ENCODE peak calls at places on chromosomes 1 and 21, in six cellular contexts. One of them, this sample, is unnamed.

GRCh38 chr1:110205156-110205555 is 5.0 kb upstream of the KCNC4 start:
- ATAC-seq in HepG2: no peak
- ATAC-seq in GM12878: no peak
- ATAC-seq in A549: no peak
- ATAC-seq in K562: no peak
- ATAC-seq in upper lobe of left lung: no peak
- ATAC-seq in this sample: no peak

GRCh38 chr1:51973587-51974474 is 16.7 kb downstream of the RAB3B start:
- ATAC-seq in HepG2: no peak
- ATAC-seq in upper lobe of left lung: no peak
- ATAC-seq in A549: no peak
- ATAC-seq in GM12878: peak
- ATAC-seq in K562: no peak
- ATAC-seq in this sample: no peak

GRCh38 chr1:203276916-203277535 is 28.3 kb upstream of the BTG2 start:
- ATAC-seq in HepG2: no peak
- ATAC-seq in A549: no peak
- ATAC-seq in upper lobe of left lung: no peak
- ATAC-seq in K562: no peak
- ATAC-seq in GM12878: no peak
- ATAC-seq in this sample: no peak

GRCh38 chr21:14557413-14557812 is 11.3 kb upstream of the SAMSN1 start:
- ATAC-seq in upper lobe of left lung: no peak
- ATAC-seq in GM12878: peak
- ATAC-seq in K562: no peak
- ATAC-seq in HepG2: no peak
- ATAC-seq in A549: no peak
- ATAC-seq in this sample: no peak

GRCh38 chr1:61851849-61852692 is 109.8 kb downstream of the PATJ start:
- ATAC-seq in HepG2: peak
- ATAC-seq in A549: peak
- ATAC-seq in upper lobe of left lung: no peak
- ATAC-seq in GM12878: peak
- ATAC-seq in K562: peak
- ATAC-seq in this sample: peak

GRCh38 chr21:31630062-31630711 is 29.3 kb upstream of the SOD1 start:
- ATAC-seq in K562: no peak
- ATAC-seq in A549: peak
- ATAC-seq in upper lobe of left lung: no peak
- ATAC-seq in HepG2: no peak
- ATAC-seq in GM12878: no peak
- ATAC-seq in this sample: no peak

GRCh38 chr1:178442925-178443324 is 53.8 kb downstream of the CLEC20A start:
- ATAC-seq in A549: no peak
- ATAC-seq in K562: no peak
- ATAC-seq in upper lobe of left lung: no peak
- ATAC-seq in GM12878: no peak
- ATAC-seq in HepG2: no peak
- ATAC-seq in this sample: no peak

GRCh38 chr1:234732671-234733390 is 122.9 kb upstream of the IRF2BP2 start:
- ATAC-seq in K562: no peak
- ATAC-seq in upper lobe of left lung: no peak
- ATAC-seq in HepG2: peak
- ATAC-seq in GM12878: no peak
- ATAC-seq in A549: no peak
- ATAC-seq in this sample: no peak

GRCh38 chr21:42570362-42570761 is 56.7 kb downstream of the SLC37A1 start:
- ATAC-seq in upper lobe of left lung: no peak
- ATAC-seq in A549: no peak
- ATAC-seq in K562: no peak
- ATAC-seq in HepG2: no peak
- ATAC-seq in GM12878: no peak
- ATAC-seq in this sample: no peak

GRCh38 chr1:147545133-147545532 is 3.8 kb downstream of the BCL9 start:
- ATAC-seq in HepG2: no peak
- ATAC-seq in A549: no peak
- ATAC-seq in K562: no peak
- ATAC-seq in upper lobe of left lung: peak
- ATAC-seq in GM12878: peak
- ATAC-seq in this sample: no peak

GRCh38 chr1:182149411-182149965 is 88.0 kb upstream of the ZNF648 start:
- ATAC-seq in HepG2: no peak
- ATAC-seq in upper lobe of left lung: peak
- ATAC-seq in GM12878: peak
- ATAC-seq in K562: peak
- ATAC-seq in A549: peak
- ATAC-seq in this sample: peak

GRCh38 chr21:41726058-41726558 is 40.7 kb downstream of the RIPK4 start:
- ATAC-seq in A549: no peak
- ATAC-seq in upper lobe of left lung: no peak
- ATAC-seq in K562: peak
- ATAC-seq in GM12878: no peak
- ATAC-seq in HepG2: no peak
- ATAC-seq in this sample: no peak

GRCh38 chr1:79040424-79041089 is 34.0 kb upstream of the ADGRL4 start:
- ATAC-seq in A549: no peak
- ATAC-seq in GM12878: peak
- ATAC-seq in HepG2: no peak
- ATAC-seq in upper lobe of left lung: no peak
- ATAC-seq in K562: no peak
- ATAC-seq in this sample: no peak

GRCh38 chr1:179474713-179475112 is 101.0 kb downstream of the NPHS2 start:
- ATAC-seq in GM12878: no peak
- ATAC-seq in K562: no peak
- ATAC-seq in A549: no peak
- ATAC-seq in HepG2: no peak
- ATAC-seq in upper lobe of left lung: no peak
- ATAC-seq in this sample: no peak

GRCh38 chr1:246583448-246584185 is 17.4 kb downstream of the CNST start:
- ATAC-seq in upper lobe of left lung: peak
- ATAC-seq in A549: peak
- ATAC-seq in K562: no peak
- ATAC-seq in HepG2: peak
- ATAC-seq in GM12878: no peak
- ATAC-seq in this sample: peak

GRCh38 chr1:155322571-155322952 is 1.9 kb downstream of the RUSC1 start:
- ATAC-seq in upper lobe of left lung: no peak
- ATAC-seq in GM12878: no peak
- ATAC-seq in K562: no peak
- ATAC-seq in A549: no peak
- ATAC-seq in HepG2: no peak
- ATAC-seq in this sample: no peak

GRCh38 chr1:155321577-155322497 is 1.1 kb downstream of the RUSC1 start:
- ATAC-seq in K562: no peak
- ATAC-seq in HepG2: no peak
- ATAC-seq in A549: no peak
- ATAC-seq in GM12878: no peak
- ATAC-seq in upper lobe of left lung: no peak
- ATAC-seq in this sample: no peak

GRCh38 chr1:155324041-155324716 is 3.5 kb downstream of the RUSC1 start:
- ATAC-seq in K562: peak
- ATAC-seq in A549: peak
- ATAC-seq in upper lobe of left lung: peak
- ATAC-seq in GM12878: peak
- ATAC-seq in HepG2: peak
- ATAC-seq in this sample: peak

GRCh38 chr1:155323729-155324040 is 3.0 kb downstream of the RUSC1 start:
- ATAC-seq in GM12878: peak
- ATAC-seq in A549: peak
- ATAC-seq in upper lobe of left lung: peak
- ATAC-seq in HepG2: peak
- ATAC-seq in K562: peak
- ATAC-seq in this sample: peak

DNA sequence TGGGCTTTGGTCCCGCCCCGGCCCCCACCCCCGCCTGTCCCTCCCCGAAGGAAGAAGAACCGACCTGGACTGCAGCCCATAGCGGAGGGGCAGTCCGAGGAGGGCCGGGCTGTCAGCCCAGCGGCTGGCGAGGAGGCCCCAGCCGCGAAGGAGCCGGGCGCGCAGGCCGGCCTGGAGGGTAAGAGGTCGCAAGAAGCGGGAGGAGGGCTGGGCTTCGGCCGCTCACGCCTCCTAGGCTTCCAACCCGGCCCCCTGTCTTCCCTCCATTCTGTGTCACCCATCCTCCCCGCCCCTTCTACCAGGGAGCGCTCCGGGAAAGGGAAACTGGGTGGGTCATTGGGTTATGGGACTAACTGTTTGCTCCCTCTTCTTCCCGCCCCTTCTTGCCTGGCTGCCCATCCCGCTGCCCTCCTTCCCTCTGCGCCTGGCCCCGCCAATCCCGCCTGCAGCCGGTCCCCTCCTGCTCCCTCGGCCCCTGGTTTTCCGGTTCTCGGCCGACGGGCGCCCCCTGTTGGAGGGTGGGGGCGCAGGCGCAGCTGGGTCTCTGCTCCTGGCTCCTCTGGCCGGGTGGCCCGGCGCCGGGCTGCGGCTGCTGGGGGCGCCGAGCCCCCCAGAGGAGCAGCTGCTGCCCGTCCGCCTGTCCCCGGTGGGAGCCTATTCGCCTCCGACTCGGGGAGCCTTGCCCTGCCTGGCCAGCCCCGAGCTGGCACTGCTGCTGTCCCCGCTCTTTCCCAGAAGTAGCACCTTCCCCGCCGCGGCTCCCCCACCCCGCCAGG is 2.4 kb downstream of the RUSC1 start:
- ATAC-seq in GM12878: peak
- ATAC-seq in A549: peak
- ATAC-seq in HepG2: peak
- ATAC-seq in upper lobe of left lung: peak
- ATAC-seq in K562: peak
- ATAC-seq in this sample: peak
- TF ChIP-seq EP300 in GM12878: no peak
- TF ChIP-seq EP300 in A549: no peak
- TF ChIP-seq EP300 in HepG2: no peak
- TF ChIP-seq EP300 in upper lobe of left lung: no peak
- TF ChIP-seq EP300 in K562: no peak
- TF ChIP-seq EP300 in this sample: no peak

DNA sequence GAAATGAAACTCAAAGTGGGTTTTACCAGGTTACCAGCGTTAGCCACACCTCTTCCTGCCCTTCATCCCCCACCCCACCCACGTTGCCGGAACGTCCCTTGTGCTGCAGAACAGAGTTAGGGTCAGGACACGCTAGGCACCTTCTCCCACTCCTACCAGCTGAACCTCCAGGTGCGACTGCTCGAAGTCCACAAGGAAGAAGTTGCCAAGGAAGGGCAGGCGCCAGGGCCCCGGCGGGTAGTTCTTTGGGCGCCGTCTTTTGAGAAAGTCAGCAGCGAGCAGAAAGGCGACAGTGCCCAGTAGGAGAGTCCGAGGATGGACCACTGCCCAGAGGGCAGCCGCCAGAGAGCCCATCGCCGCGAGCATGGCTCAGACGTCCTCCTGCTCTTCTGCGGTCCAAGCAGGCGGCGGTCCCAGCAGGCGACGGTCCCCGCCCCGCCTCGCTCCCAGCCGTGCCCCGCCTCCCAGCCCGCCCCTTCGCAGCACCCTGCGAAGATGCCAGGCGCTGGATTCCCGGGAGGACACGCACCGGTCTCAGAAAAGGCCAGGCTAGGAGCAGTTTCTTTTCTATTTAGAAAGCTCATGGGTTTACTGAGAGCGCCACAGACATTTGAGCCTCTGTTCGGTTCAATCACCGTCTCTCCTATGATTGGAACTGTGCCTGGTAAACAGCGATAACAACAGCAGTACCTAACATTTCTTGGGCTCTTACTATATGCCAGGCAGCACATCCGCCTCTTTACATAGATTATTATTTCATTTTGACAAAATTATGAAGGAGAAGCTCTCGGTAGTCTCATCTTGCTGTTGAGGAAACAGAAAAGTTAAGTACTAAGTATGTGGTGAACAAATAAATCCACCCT is at the start of gene CYP2J2:
- ATAC-seq in A549: peak
- ATAC-seq in GM12878: peak
- ATAC-seq in K562: peak
- ATAC-seq in HepG2: peak
- ATAC-seq in upper lobe of left lung: peak
- ATAC-seq in this sample: peak
- TF ChIP-seq POLR2A in A549: no peak
- TF ChIP-seq POLR2A in GM12878: no peak
- TF ChIP-seq POLR2A in K562: no peak
- TF ChIP-seq POLR2A in HepG2: peak
- TF ChIP-seq POLR2A in upper lobe of left lung: no peak
- TF ChIP-seq POLR2A in this sample: no peak

GRCh38 chr1:22500058-22500457 is 48.4 kb downstream of the ZBTB40 start:
- ATAC-seq in A549: no peak
- ATAC-seq in K562: no peak
- ATAC-seq in HepG2: no peak
- ATAC-seq in GM12878: no peak
- ATAC-seq in upper lobe of left lung: peak
- ATAC-seq in this sample: no peak

GRCh38 chr1:22503721-22504410 is 52.2 kb downstream of the ZBTB40 start:
- ATAC-seq in A549: no peak
- ATAC-seq in upper lobe of left lung: no peak
- ATAC-seq in HepG2: no peak
- ATAC-seq in K562: no peak
- ATAC-seq in GM12878: no peak
- ATAC-seq in this sample: no peak

GRCh38 chr1:22500476-22500875 is 48.8 kb downstream of the ZBTB40 start:
- ATAC-seq in upper lobe of left lung: peak
- ATAC-seq in HepG2: no peak
- ATAC-seq in GM12878: no peak
- ATAC-seq in A549: no peak
- ATAC-seq in K562: no peak
- ATAC-seq in this sample: no peak

GRCh38 chr1:22506130-22506692 is 54.6 kb downstream of the ZBTB40 start:
- ATAC-seq in HepG2: no peak
- ATAC-seq in A549: no peak
- ATAC-seq in K562: no peak
- ATAC-seq in upper lobe of left lung: no peak
- ATAC-seq in GM12878: no peak
- ATAC-seq in this sample: no peak

GRCh38 chr1:22502167-22502566 is 50.5 kb downstream of the ZBTB40 start:
- ATAC-seq in A549: no peak
- ATAC-seq in K562: no peak
- ATAC-seq in upper lobe of left lung: no peak
- ATAC-seq in GM12878: no peak
- ATAC-seq in HepG2: no peak
- ATAC-seq in this sample: no peak
- TF ChIP-seq EP300 in A549: no peak
- TF ChIP-seq EP300 in K562: no peak
- TF ChIP-seq EP300 in upper lobe of left lung: no peak
- TF ChIP-seq EP300 in GM12878: no peak
- TF ChIP-seq EP300 in HepG2: no peak
- TF ChIP-seq EP300 in this sample: no peak

DNA sequence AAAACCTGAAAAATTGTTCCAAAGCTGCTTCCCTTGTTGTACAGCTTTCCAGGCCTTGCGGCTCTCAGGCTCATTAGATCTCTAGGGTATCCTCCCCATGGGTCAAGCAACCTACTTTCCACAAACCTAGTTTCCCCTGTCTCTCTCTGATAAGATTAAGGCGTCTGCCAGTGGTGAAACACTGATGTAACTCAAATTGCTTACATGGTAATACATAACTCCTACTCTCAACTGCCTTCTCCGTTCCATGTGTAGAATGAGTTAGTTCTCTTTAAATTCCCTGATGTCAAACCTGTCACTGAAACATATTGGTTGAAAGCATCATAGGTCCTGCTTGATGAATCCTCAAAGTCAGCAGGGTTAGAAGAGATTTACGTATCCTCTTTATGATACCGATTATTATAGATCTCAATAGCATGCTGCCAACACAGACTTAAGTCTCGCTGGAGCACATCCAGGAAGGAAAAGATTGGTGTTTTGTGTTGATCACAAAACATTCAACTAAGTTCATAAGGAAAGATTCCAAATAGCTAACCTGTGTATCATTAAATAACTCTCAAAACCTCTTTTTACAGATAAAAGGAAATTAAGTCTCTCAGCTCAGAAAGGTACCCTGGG is 10.6 kb downstream of the PPP1R15B start:
- ATAC-seq in HepG2: no peak
- ATAC-seq in K562: peak
- ATAC-seq in A549: no peak
- ATAC-seq in upper lobe of left lung: no peak
- ATAC-seq in GM12878: no peak
- ATAC-seq in this sample: no peak
- TF ChIP-seq POLR2A in HepG2: no peak
- TF ChIP-seq POLR2A in K562: no peak
- TF ChIP-seq POLR2A in A549: no peak
- TF ChIP-seq POLR2A in upper lobe of left lung: no peak
- TF ChIP-seq POLR2A in GM12878: no peak
- TF ChIP-seq POLR2A in this sample: no peak

This sample was measured in gastroesophageal sphincter.